ENCODE peak calls at places on chromosome 22, in four cellular contexts. V is CD4-positive, CD25-positive, alpha-beta regulatory T cell; E is M059J; M is naive thymus-derived CD4-positive, alpha-beta T cell. S is an unnamed sample.

GRCh38 chr22:33472462-33473344 is 414.5 kb upstream of the SYN3 start:
- DNase-seq in V (no peak), M (no peak), E (no peak), S (no peak)

GRCh38 chr22:17970205-17970708 is 54.1 kb downstream of the MICAL3 start:
- DNase-seq in E (peak; percentile 39), V (no peak), M (no peak), S (no peak)

GRCh38 chr22:26846645-26847044 is 189.3 kb downstream of the MIAT start:
- DNase-seq in V (no peak), M (no peak), E (peak; percentile 72), S (no peak)

GRCh38 chr22:17862646-17863181 is 88.4 kb upstream of the BID start:
- DNase-seq in V (no peak), M (no peak), E (peak; percentile 84), S (no peak)

GRCh38 chr22:35212020-35212419 is 45.3 kb upstream of the HMGXB4 start:
- DNase-seq in V (no peak), E (peak; percentile 68), M (no peak), S (no peak)

GRCh38 chr22:24326266-24326665 is 55.6 kb downstream of the SPECC1L start:
- DNase-seq in V (no peak), E (no peak), M (no peak), S (no peak)

GRCh38 chr22:47009304-47010101 is 247.1 kb downstream of the TBC1D22A start:
- DNase-seq in V (no peak), E (no peak), M (no peak), S (no peak)

GRCh38 chr22:24706732-24707476 is 67.6 kb downstream of the PIWIL3 start:
- DNase-seq in M (no peak), E (no peak), V (no peak), S (no peak)

GRCh38 chr22:41560095-41560487 is 719 bp upstream of the CSDC2 start:
- DNase-seq in V (no peak), E (no peak), M (no peak), S (no peak)

GRCh38 chr22:43326342-43326825 is 16.8 kb downstream of the SCUBE1 start:
- DNase-seq in V (no peak), E (no peak), M (no peak), S (no peak)

GRCh38 chr22:40183029-40183581 is 5.4 kb downstream of the TNRC6B start:
- DNase-seq in V (no peak), M (peak; percentile 38), E (peak; percentile 89), S (no peak)

S was measured in NCI-H2081.